ENCODE peak calls at places on chromosomes 13 and 19, in four cellular contexts. One of them, this sample, is unnamed.
A peak's percentile ranks its signal among the peaks of the same experiment; 100 is the strongest.

GRCh38 chr13:81888855-81889254 is 1547.9 kb upstream of the SPRY2 start:
- DNase-seq in adrenal gland: no peak
- DNase-seq in uterus: no peak
- DNase-seq in A549: no peak
- DNase-seq in this sample: no peak

GRCh38 chr19:11577451-11578341 is at the start of gene ACP5:
- DNase-seq in adrenal gland: no peak
- DNase-seq in uterus: no peak
- DNase-seq in A549: no peak
- DNase-seq in this sample: no peak

GRCh38 chr19:3397266-3398022 is 31.1 kb downstream of the NFIC start:
- DNase-seq in adrenal gland: no peak
- DNase-seq in uterus: no peak
- DNase-seq in A549: peak; percentile 79
- DNase-seq in this sample: no peak

GRCh38 chr19:45160870-45161714 is at the start of gene NKPD1:
- DNase-seq in adrenal gland: no peak
- DNase-seq in A549: no peak
- DNase-seq in uterus: no peak
- DNase-seq in this sample: no peak

GRCh38 chr19:36008336-36008978 is at the start of gene SYNE4:
- DNase-seq in adrenal gland: no peak
- DNase-seq in A549: peak; percentile 36
- DNase-seq in uterus: no peak
- DNase-seq in this sample: no peak

GRCh38 chr13:51995677-51996551 is 15.3 kb downstream of the ATP7B start:
- DNase-seq in uterus: no peak
- DNase-seq in adrenal gland: no peak
- DNase-seq in A549: no peak
- DNase-seq in this sample: no peak

GRCh38 chr13:94324409-94325147 is 154.9 kb downstream of the DCT start:
- DNase-seq in adrenal gland: no peak
- DNase-seq in A549: no peak
- DNase-seq in uterus: no peak
- DNase-seq in this sample: no peak

GRCh38 chr19:16951529-16951928 is 62.7 kb downstream of the F2RL3 start:
- DNase-seq in adrenal gland: no peak
- DNase-seq in A549: no peak
- DNase-seq in uterus: no peak
- DNase-seq in this sample: no peak

GRCh38 chr13:49348748-49349147 is 95.1 kb downstream of the CAB39L start:
- DNase-seq in adrenal gland: no peak
- DNase-seq in A549: no peak
- DNase-seq in uterus: no peak
- DNase-seq in this sample: no peak

GRCh38 chr19:11539495-11540365 is 1.1 kb downstream of the CNN1 start:
- DNase-seq in A549: no peak
- DNase-seq in uterus: peak; percentile 73
- DNase-seq in adrenal gland: no peak
- DNase-seq in this sample: peak; percentile 77

GRCh38 chr13:79187917-79188699 is 217.9 kb downstream of the RBM26 start:
- DNase-seq in A549: no peak
- DNase-seq in uterus: no peak
- DNase-seq in adrenal gland: no peak
- DNase-seq in this sample: no peak

GRCh38 chr13:72839831-72840426 is 58.0 kb downstream of the PIBF1 start:
- DNase-seq in adrenal gland: no peak
- DNase-seq in uterus: no peak
- DNase-seq in A549: peak; percentile 60
- DNase-seq in this sample: no peak

GRCh38 chr13:26488236-26489028 is 69.1 kb upstream of the WASF3 start:
- DNase-seq in adrenal gland: no peak
- DNase-seq in A549: no peak
- DNase-seq in uterus: no peak
- DNase-seq in this sample: no peak

GRCh38 chr19:38816131-38816750 is 3.5 kb upstream of the LGALS4 start:
- DNase-seq in A549: no peak
- DNase-seq in adrenal gland: no peak
- DNase-seq in uterus: no peak
- DNase-seq in this sample: no peak

GRCh38 chr19:3556423-3556977 is 886 bp downstream of the MFSD12 start:
- DNase-seq in A549: no peak
- DNase-seq in adrenal gland: no peak
- DNase-seq in uterus: no peak
- DNase-seq in this sample: no peak

GRCh38 chr19:29539668-29540067 is 13.9 kb downstream of the VSTM2B start:
- DNase-seq in uterus: no peak
- DNase-seq in A549: no peak
- DNase-seq in adrenal gland: no peak
- DNase-seq in this sample: peak; percentile 9

GRCh38 chr13:47374741-47375140 is 477.9 kb upstream of the HTR2A start:
- DNase-seq in A549: no peak
- DNase-seq in uterus: no peak
- DNase-seq in adrenal gland: no peak
- DNase-seq in this sample: no peak

GRCh38 chr13:108383676-108384075 is 114.2 kb downstream of the TNFSF13B start:
- DNase-seq in A549: no peak
- DNase-seq in adrenal gland: no peak
- DNase-seq in uterus: no peak
- DNase-seq in this sample: no peak

GRCh38 chr19:38385804-38386257 is 2.0 kb downstream of the GGN start:
- DNase-seq in adrenal gland: no peak
- DNase-seq in uterus: no peak
- DNase-seq in A549: no peak
- DNase-seq in this sample: no peak

GRCh38 chr13:66780814-66781213 is 449.3 kb downstream of the PCDH9 start:
- DNase-seq in A549: peak; percentile 17
- DNase-seq in adrenal gland: no peak
- DNase-seq in uterus: no peak
- DNase-seq in this sample: no peak

GRCh38 chr13:113208424-113209335 is at the start of gene PCID2:
- DNase-seq in adrenal gland: peak; percentile 84
- DNase-seq in A549: peak; percentile 91
- DNase-seq in uterus: peak; percentile 89
- DNase-seq in this sample: peak; percentile 89
- TF ChIP-seq POLR2A in adrenal gland: peak; percentile 84
- TF ChIP-seq POLR2A in A549: peak; percentile 66
- TF ChIP-seq POLR2A in uterus: peak; percentile 57
- TF ChIP-seq POLR2A in this sample: peak; percentile 87

GRCh38 chr13:112759834-112760233 is 70.0 kb downstream of the ATP11A start:
- DNase-seq in uterus: no peak
- DNase-seq in adrenal gland: no peak
- DNase-seq in A549: no peak
- DNase-seq in this sample: no peak
- H3K4me3 ChIP-seq in uterus: no peak overlapping the region
- H3K4me3 ChIP-seq in adrenal gland: no peak overlapping the region
- H3K4me3 ChIP-seq in A549: no peak overlapping the region
- H3K4me3 ChIP-seq in this sample: no peak overlapping the region

GRCh38 chr19:576768-577438 is 4.5 kb downstream of the BSG start:
- DNase-seq in uterus: no peak
- DNase-seq in A549: no peak
- DNase-seq in adrenal gland: no peak
- DNase-seq in this sample: no peak

GRCh38 chr19:574658-575526 is 2.5 kb downstream of the BSG start:
- DNase-seq in A549: no peak
- DNase-seq in uterus: no peak
- DNase-seq in adrenal gland: no peak
- DNase-seq in this sample: peak; percentile 62

GRCh38 chr19:577439-578392 is 5.3 kb downstream of the BSG start:
- DNase-seq in adrenal gland: no peak
- DNase-seq in uterus: no peak
- DNase-seq in A549: no peak
- DNase-seq in this sample: no peak

GRCh38 chr19:572891-573825 is 762 bp downstream of the BSG start:
- DNase-seq in A549: peak; percentile 47
- DNase-seq in adrenal gland: peak; percentile 69
- DNase-seq in uterus: peak; percentile 58
- DNase-seq in this sample: peak; percentile 79

DNA sequence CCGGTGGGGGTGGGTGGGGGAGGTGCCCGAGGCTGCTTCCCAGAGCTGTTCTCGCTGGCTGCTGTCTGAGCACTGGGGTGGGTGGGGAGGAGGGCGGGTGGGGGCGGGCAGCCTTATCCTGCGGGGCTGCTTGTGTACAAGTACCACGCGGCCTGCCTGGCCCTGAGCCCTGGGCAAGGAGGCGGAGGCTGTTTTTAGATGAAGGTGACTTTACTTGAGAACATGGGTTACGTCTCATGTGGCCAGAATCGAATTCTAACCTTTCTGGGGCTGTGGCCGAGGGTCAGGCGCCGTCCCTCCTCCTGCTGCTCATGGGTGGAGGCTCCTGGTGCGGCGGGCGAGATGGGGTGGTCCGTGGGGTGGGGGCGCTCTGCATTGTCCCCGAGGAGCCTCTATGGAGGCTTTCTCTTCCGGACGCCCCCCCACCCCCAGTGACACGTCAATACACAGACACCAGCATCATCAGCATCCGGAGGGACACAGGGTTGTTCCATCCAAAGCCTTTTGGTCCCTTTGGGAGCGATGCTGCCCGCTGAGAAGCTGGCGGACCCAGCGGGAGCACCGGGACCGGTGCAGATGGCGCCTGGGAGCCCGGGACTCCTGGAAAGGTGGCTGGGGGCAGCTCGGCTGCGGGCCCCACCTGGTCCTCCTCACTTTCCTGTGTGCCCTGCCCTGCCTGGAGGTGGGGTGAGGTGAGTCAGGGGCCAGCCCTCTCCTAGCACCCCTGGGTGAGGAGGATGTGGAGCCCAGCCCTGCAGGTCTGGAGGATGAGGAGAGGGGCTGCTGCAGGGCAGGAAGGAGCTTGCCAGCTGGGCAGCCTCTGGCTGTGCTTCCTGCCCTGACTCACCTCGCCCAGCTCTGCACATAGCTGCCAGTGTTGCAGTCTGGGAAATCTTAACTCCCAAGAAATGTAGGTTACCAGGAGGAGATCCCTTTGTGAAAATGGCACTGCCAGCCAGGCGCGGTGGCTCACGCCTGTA is 3.4 kb downstream of the BSG start:
- DNase-seq in A549: no peak
- DNase-seq in uterus: peak; percentile 47
- DNase-seq in adrenal gland: peak; percentile 80
- DNase-seq in this sample: peak; percentile 71
- H3K4me1 ChIP-seq in A549: peaks cover 29% of the 10 kb centered on the region
- H3K4me1 ChIP-seq in uterus: peaks cover 28% of the 10 kb centered on the region
- H3K4me1 ChIP-seq in adrenal gland: peaks cover 50% of the 10 kb centered on the region
- H3K4me1 ChIP-seq in this sample: peaks cover 32% of the 10 kb centered on the region

DNA sequence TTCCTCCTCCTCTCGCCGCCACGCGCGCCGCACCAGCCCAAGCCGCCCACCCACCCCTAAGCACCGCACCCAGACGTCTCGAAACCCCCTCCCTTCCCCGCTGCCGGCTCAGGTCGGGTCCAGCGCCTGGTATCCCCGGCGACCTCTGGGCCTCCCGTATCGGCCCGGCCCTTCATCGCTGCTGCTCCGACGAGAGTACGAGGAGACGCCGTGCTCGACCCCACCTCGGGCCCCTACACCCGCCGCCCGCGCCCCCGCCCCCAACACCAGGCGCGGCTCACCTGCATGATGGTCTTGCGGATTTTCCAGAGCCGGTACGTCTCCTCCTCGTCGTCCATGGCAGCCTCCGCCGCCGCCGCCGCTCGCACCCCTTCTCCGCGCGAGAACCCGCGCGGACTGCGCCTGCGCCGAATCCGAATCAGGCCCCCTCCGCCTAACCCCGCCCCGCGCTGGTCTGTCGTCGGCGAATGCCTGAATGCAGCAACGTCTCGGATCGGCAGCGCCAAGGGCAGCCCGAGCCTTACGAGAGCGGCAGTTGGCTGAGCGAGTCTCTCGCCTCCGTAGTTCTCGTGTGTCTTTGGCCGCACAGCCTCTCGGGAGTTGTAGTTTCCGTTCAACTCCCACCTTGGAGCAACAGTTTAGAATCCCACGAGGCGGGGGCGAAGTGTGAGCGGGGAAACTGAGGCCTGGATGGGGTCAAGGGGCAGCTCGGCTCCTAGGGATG is at the start of gene POLR2E:
- DNase-seq in A549: peak; percentile 97
- DNase-seq in uterus: peak; percentile 98
- DNase-seq in adrenal gland: peak; percentile 99
- DNase-seq in this sample: peak; percentile 99
- TF ChIP-seq POLR2A in A549: peak; percentile 83
- TF ChIP-seq POLR2A in uterus: peak; percentile 87
- TF ChIP-seq POLR2A in adrenal gland: peak; percentile 17
- TF ChIP-seq POLR2A in this sample: peak; percentile 64

DNA sequence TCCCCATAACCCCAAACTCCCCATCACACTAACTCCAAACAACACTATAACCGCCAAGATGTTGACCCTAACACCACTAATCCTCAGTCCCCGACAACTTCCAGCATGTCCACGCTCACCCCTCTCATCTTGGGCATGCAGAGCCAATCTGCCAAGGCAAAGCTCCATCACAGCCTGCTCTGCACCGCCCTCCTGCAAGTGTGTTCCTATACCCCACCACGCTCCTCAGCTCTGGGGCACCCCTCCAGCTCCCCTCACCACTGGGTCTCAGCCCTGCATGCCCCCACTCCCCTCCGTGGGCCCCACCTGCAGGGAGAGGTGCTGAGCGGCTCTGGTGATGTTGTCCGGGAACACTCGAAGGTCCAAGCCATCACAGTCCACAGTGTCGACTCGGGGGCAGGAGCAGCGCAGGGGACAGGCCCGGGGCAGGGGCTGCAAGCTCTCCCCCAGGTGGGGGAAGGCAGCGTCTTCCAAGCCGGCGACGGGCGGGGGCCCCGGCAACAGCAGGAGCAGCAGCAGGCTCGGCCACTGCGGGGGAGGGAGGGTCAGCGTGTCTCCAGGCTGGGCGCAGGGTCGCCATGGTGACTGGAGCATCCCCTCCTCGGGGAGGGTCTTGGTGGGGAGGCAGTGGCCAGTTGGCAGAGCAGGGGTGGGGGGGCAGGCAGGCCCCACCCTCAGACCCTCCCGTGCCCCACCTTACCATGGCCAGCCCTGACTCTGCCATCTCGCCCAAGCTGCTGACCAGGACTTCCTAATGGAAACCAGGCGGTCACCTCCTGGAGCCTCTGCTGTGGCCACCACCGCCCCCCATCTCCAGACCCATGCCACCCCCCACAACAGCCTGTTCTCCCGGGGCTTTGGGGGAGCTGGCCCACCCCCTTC is 497 bp downstream of the PODNL1 start:
- DNase-seq in A549: no peak
- DNase-seq in uterus: no peak
- DNase-seq in adrenal gland: no peak
- DNase-seq in this sample: no peak
- H3K4me3 ChIP-seq in A549: no peak overlapping the region
- H3K4me3 ChIP-seq in uterus: no peak overlapping the region
- H3K4me3 ChIP-seq in adrenal gland: no peak overlapping the region
- H3K4me3 ChIP-seq in this sample: no peak overlapping the region

GRCh38 chr13:98976338-98976737 is 1.5 kb downstream of the DOCK9 start:
- DNase-seq in A549: no peak
- DNase-seq in uterus: no peak
- DNase-seq in adrenal gland: no peak
- DNase-seq in this sample: no peak
- H3K4me1 ChIP-seq in A549: peaks cover 7% of the 10 kb centered on the region
- H3K4me1 ChIP-seq in uterus: no peaks in the 10 kb centered on the region
- H3K4me1 ChIP-seq in adrenal gland: peaks cover 6% of the 10 kb centered on the region
- H3K4me1 ChIP-seq in this sample: peaks cover 2% of the 10 kb centered on the region

This sample was measured in ovary.